ENCODE peak calls at places on chromosomes 13 and 19, in four cellular contexts. C, H, D and E are unnamed samples.

GRCh38 chr13:27334774-27335490 is 64.3 kb downstream of the RASL11A start:
- DNase-seq in C (no peak), H (no peak), D (no peak), E (no peak)

GRCh38 chr19:44796701-44797115 is 12.2 kb upstream of the BCAM start:
- DNase-seq in C (peak; percentile 13), H (no peak), D (peak; percentile 66), E (no peak)

GRCh38 chr13:47110833-47111240 is 214.0 kb upstream of the HTR2A start:
- DNase-seq in C (no peak), H (no peak), D (no peak), E (no peak)

GRCh38 chr19:56423985-56424353 is 19.8 kb downstream of the ZNF583 start:
- DNase-seq in C (peak; percentile 13), H (no peak), D (no peak), E (no peak)

GRCh38 chr19:6219147-6219525 is 60.6 kb downstream of the MLLT1 start:
- DNase-seq in C (no peak), H (no peak), D (no peak), E (no peak)

GRCh38 chr19:5828661-5829566 is 10.6 kb downstream of the FUT6 start:
- DNase-seq in C (no peak), H (peak; percentile 61), D (peak; percentile 40), E (no peak)

GRCh38 chr13:100892981-100893380 is 218.4 kb upstream of the TMTC4 start:
- DNase-seq in C (no peak), H (no peak), D (no peak), E (no peak)

GRCh38 chr13:99677388-99677951 is 176.2 kb downstream of the TM9SF2 start:
- DNase-seq in C (no peak), H (no peak), D (no peak), E (no peak)

GRCh38 chr19:38183227-38183914 is 40.7 kb downstream of the DPF1 start:
- DNase-seq in C (no peak), H (no peak), D (peak; percentile 54), E (no peak)

GRCh38 chr13:29543230-29544215 is 52.0 kb downstream of the SLC7A1 start:
- DNase-seq in C (no peak), H (no peak), D (no peak), E (no peak)

GRCh38 chr13:26468203-26468602 is 89.3 kb upstream of the WASF3 start:
- DNase-seq in C (no peak), H (no peak), D (no peak), E (no peak)

GRCh38 chr19:29833614-29834261 is 21.9 kb downstream of the CCNE1 start:
- DNase-seq in C (no peak), H (no peak), D (no peak), E (no peak)

GRCh38 chr19:6725513-6726231 is 5.2 kb upstream of the C3 start:
- DNase-seq in C (no peak), H (no peak), D (no peak), E (no peak)

GRCh38 chr13:74074723-74075122 is 59.5 kb downstream of the KLF12 start:
- DNase-seq in C (peak; percentile 20), H (no peak), D (no peak), E (peak; percentile 4)

GRCh38 chr19:3986260-3987041 is 1.2 kb upstream of the EEF2 start:
- DNase-seq in C (peak; percentile 78), H (no peak), D (no peak), E (peak; percentile 57)

GRCh38 chr19:29454109-29454508 is 71.7 kb upstream of the VSTM2B start:
- DNase-seq in C (no peak), H (no peak), D (no peak), E (no peak)

GRCh38 chr13:63201493-63201892 is 1785.8 kb upstream of the PCDH20 start:
- DNase-seq in C (no peak), H (no peak), D (no peak), E (no peak)

GRCh38 chr13:26184791-26185250 is 37.3 kb downstream of the RNF6 start:
- DNase-seq in C (peak; percentile 42), H (peak; percentile 66), D (peak; percentile 38), E (peak; percentile 39)

GRCh38 chr19:4910594-4911273 is 1.4 kb downstream of the UHRF1 start:
- DNase-seq in C (peak; percentile 69), H (no peak), D (no peak), E (peak; percentile 47)

GRCh38 chr19:377801-378581 is 31.0 kb downstream of the C2CD4C start:
- DNase-seq in C (peak; percentile 46), H (no peak), D (no peak), E (no peak)

GRCh38 chr13:32938907-32939306 is 77.3 kb upstream of the KL start:
- DNase-seq in C (peak; percentile 8), H (no peak), D (no peak), E (peak; percentile 9)

GRCh38 chr19:12748489-12748888 is 3.1 kb upstream of the BEST2 start:
- DNase-seq in C (no peak), H (no peak), D (no peak), E (no peak)

GRCh38 chr13:112748947-112749346 is 59.1 kb downstream of the ATP11A start:
- DNase-seq in C (no peak), H (no peak), D (peak; percentile 74), E (no peak)

GRCh38 chr19:16106121-16106520 is 5.6 kb upstream of the RAB8A start:
- DNase-seq in C (peak; percentile 77), H (no peak), D (no peak), E (no peak)

GRCh38 chr13:114282143-114282685 is 813 bp downstream of the UPF3A start:
- DNase-seq in C (no peak), H (peak; percentile 68), D (peak; percentile 21), E (peak; percentile 55)

GRCh38 chr13:47289578-47289977 is 392.7 kb upstream of the HTR2A start:
- DNase-seq in C (no peak), H (no peak), D (no peak), E (peak; percentile 34)

GRCh38 chr13:49667773-49668172 is 23.5 kb downstream of the EBPL start:
- DNase-seq in C (peak; percentile 65), H (no peak), D (no peak), E (no peak)

GRCh38 chr19:40523322-40524047 is 53.2 kb upstream of the SHKBP1 start:
- DNase-seq in C (peak; percentile 77), H (peak; percentile 87), D (peak; percentile 36), E (peak; percentile 46)

GRCh38 chr13:113765241-113765910 is 6.3 kb downstream of the TMEM255B start:
- DNase-seq in C (no peak), H (no peak), D (no peak), E (no peak)